ENCODE peak calls at places on chromosomes 5 and 9, in six cellular contexts. O, L, G, R, S and W are unnamed samples.

GRCh38 chr5:24208540-24209141 is 436.1 kb downstream of the CDH10 start:
- DNase-seq in O (no peak), L (no peak), G (no peak), R (no peak), S (peak), W (no peak)

GRCh38 chr5:72363146-72363802 is 43.1 kb downstream of the PTCD2 start:
- DNase-seq in O (no peak), L (peak), G (no peak), R (no peak), S (no peak), W (peak)

GRCh38 chr9:36091028-36091953 is 45.2 kb upstream of the GLIPR2 start:
- DNase-seq in O (no peak), L (peak), G (peak), R (no peak), S (no peak), W (peak)

GRCh38 chr5:79959407-79959806 is 31.7 kb downstream of the MTX3 start:
- DNase-seq in O (no peak), L (no peak), G (no peak), R (no peak), S (no peak), W (no peak)

GRCh38 chr9:90141723-90142122 is 500.9 kb downstream of the DIRAS2 start:
- DNase-seq in O (peak), L (no peak), G (no peak), R (no peak), S (peak), W (peak)

GRCh38 chr9:90085633-90086032 is 480.8 kb downstream of the GADD45G start:
- DNase-seq in O (no peak), L (no peak), G (no peak), R (no peak), S (no peak), W (no peak)

GRCh38 chr5:111931658-111932057 is 174.7 kb upstream of the NREP start:
- DNase-seq in O (no peak), L (no peak), G (no peak), R (no peak), S (no peak), W (no peak)

GRCh38 chr5:172145870-172146747 is 41.9 kb downstream of the STK10 start:
- DNase-seq in O (no peak), L (no peak), G (no peak), R (no peak), S (no peak), W (no peak)

GRCh38 chr9:114141553-114142548 is 13.5 kb upstream of the COL27A1 start:
- DNase-seq in O (no peak), L (no peak), G (no peak), R (no peak), S (no peak), W (no peak)

GRCh38 chr5:174235226-174235992 is 189.9 kb downstream of the NSG2 start:
- DNase-seq in O (no peak), L (no peak), G (no peak), R (no peak), S (no peak), W (peak)

GRCh38 chr9:79693750-79694149 is 122.0 kb downstream of the TLE4 start:
- DNase-seq in O (no peak), L (no peak), G (no peak), R (no peak), S (no peak), W (no peak)

GRCh38 chr9:121718063-121718462 is 66.6 kb downstream of the DAB2IP start:
- DNase-seq in O (no peak), L (peak), G (no peak), R (no peak), S (no peak), W (peak)

GRCh38 chr9:79471577-79472543 is 99.9 kb upstream of the TLE4 start:
- DNase-seq in O (peak), L (peak), G (no peak), R (no peak), S (peak), W (peak)

GRCh38 chr5:147452137-147452838 is 57.6 kb downstream of the DPYSL3 start:
- DNase-seq in O (no peak), L (no peak), G (no peak), R (no peak), S (peak), W (peak)